ENCODE peak calls at places on chromosome 17, in six cellular contexts. P, J, Q, W, V and N are unnamed samples.

GRCh38 chr17:4543557-4544026 is 11.6 kb downstream of the MYBBP1A start:
- DNase-seq in W (no peak), P (no peak), Q (no peak), V (no peak), J (peak; percentile 43), N (no peak)

GRCh38 chr17:75764711-75765421 is at the start of gene GALK1:
- DNase-seq in Q (peak; percentile 73), J (peak; percentile 84), W (peak; percentile 60), V (peak; percentile 89), P (peak; percentile 75), N (peak; percentile 89)

GRCh38 chr17:21296097-21297025 is 11.8 kb downstream of the MAP2K3 start:
- DNase-seq in Q (no peak), P (no peak), J (peak; percentile 78), V (no peak), W (peak; percentile 44), N (peak; percentile 87)

GRCh38 chr17:72588961-72589360 is 468.1 kb downstream of the SOX9 start:
- DNase-seq in W (peak; percentile 23), Q (peak; percentile 75), V (no peak), J (no peak), P (no peak), N (no peak)

GRCh38 chr17:57943645-57944044 is 11.6 kb downstream of the CUEDC1 start:
- DNase-seq in Q (no peak), P (no peak), J (no peak), V (no peak), W (no peak), N (no peak)

GRCh38 chr17:53640808-53641207 is 181.9 kb upstream of the KIF2B start:
- DNase-seq in V (no peak), Q (no peak), P (no peak), W (no peak), J (no peak), N (no peak)

GRCh38 chr17:79797492-79798295 is 817 bp upstream of the CBX8 start:
- DNase-seq in P (no peak), J (no peak), W (no peak), Q (peak; percentile 71), V (no peak), N (no peak)

GRCh38 chr17:19647697-19648474 is 665 bp upstream of the ALDH3A2 start:
- DNase-seq in J (peak; percentile 73), Q (peak; percentile 71), P (peak; percentile 72), V (peak; percentile 90), W (peak; percentile 78), N (peak; percentile 88)

GRCh38 chr17:29107933-29108805 is 65.2 kb downstream of the PIPOX start:
- DNase-seq in V (no peak), P (no peak), W (no peak), Q (no peak), J (peak; percentile 96), N (no peak)

GRCh38 chr17:60729854-60730253 is 52.2 kb downstream of the BCAS3 start:
- DNase-seq in P (no peak), Q (peak; percentile 67), J (no peak), V (no peak), W (peak; percentile 15), N (no peak)

GRCh38 chr17:18235743-18236256 is 10.4 kb downstream of the LLGL1 start:
- DNase-seq in W (peak; percentile 65), J (no peak), Q (no peak), V (peak; percentile 73), P (no peak), N (peak; percentile 91)

GRCh38 chr17:69677130-69677529 is 262.6 kb downstream of the MAP2K6 start:
- DNase-seq in Q (no peak), J (no peak), W (peak; percentile 12), P (no peak), V (no peak), N (no peak)
- TF ChIP-seq CTCF in Q (peak; percentile 24), J (no peak), W (no peak), P (no peak), V (no peak), N (peak; percentile 27)

GRCh38 chr17:42832934-42833770 is at the start of gene PSME3:
- DNase-seq in W (peak; percentile 87), V (peak; percentile 94), P (peak; percentile 86), Q (peak; percentile 91), J (peak; percentile 95), N (peak; percentile 94)
- TF ChIP-seq CTCF in W (no peak), V (no peak), P (no peak), Q (no peak), J (no peak), N (no peak)

GRCh38 chr17:64134216-64134970 is 4.4 kb upstream of the ERN1 start:
- DNase-seq in Q (no peak), P (no peak), W (no peak), V (no peak), J (no peak), N (no peak)

GRCh38 chr17:64130559-64131001 is 636 bp upstream of the ERN1 start:
- DNase-seq in W (peak; percentile 69), Q (no peak), V (no peak), P (peak; percentile 44), J (no peak), N (peak; percentile 83)

GRCh38 chr17:64131606-64132270 is 1.8 kb upstream of the ERN1 start:
- DNase-seq in W (no peak), Q (no peak), P (no peak), J (no peak), V (no peak), N (no peak)

GRCh38 chr17:64134996-64135395 is 5.1 kb upstream of the ERN1 start:
- DNase-seq in Q (no peak), P (no peak), V (no peak), W (no peak), J (no peak), N (no peak)

GRCh38 chr17:64133546-64134215 is 3.7 kb upstream of the ERN1 start:
- DNase-seq in J (no peak), W (peak; percentile 76), V (no peak), P (no peak), Q (peak; percentile 62), N (peak; percentile 71)
- TF ChIP-seq CTCF in J (peak; percentile 68), W (peak; percentile 69), V (peak; percentile 66), P (peak; percentile 37), Q (peak; percentile 45), N (peak; percentile 77)

GRCh38 chr17:78206298-78206697 is 7.8 kb upstream of the BIRC5 start:
- DNase-seq in Q (no peak), W (no peak), P (no peak), V (no peak), J (no peak), N (no peak)
- TF ChIP-seq CTCF in Q (no peak), W (no peak), P (no peak), V (no peak), J (no peak), N (no peak)

GRCh38 chr17:43175213-43176118 is 4.5 kb downstream of the NBR1 start:
- DNase-seq in V (no peak), Q (no peak), J (no peak), W (peak; percentile 63), P (no peak), N (no peak)

GRCh38 chr17:43170140-43170765 is 761 bp upstream of the NBR1 start:
- DNase-seq in W (peak; percentile 95), P (peak; percentile 86), J (peak; percentile 85), Q (peak; percentile 96), V (peak; percentile 96), N (peak; percentile 95)

GRCh38 chr17:43171761-43172487 is 910 bp downstream of the NBR1 start:
- DNase-seq in Q (no peak), P (peak; percentile 56), W (peak; percentile 93), V (no peak), J (no peak), N (peak; percentile 73)

GRCh38 chr17:43169561-43170139 is 1.4 kb upstream of the NBR1 start:
- DNase-seq in V (no peak), J (peak; percentile 80), W (peak; percentile 47), P (peak; percentile 32), Q (peak; percentile 42), N (peak; percentile 77)

DNA sequence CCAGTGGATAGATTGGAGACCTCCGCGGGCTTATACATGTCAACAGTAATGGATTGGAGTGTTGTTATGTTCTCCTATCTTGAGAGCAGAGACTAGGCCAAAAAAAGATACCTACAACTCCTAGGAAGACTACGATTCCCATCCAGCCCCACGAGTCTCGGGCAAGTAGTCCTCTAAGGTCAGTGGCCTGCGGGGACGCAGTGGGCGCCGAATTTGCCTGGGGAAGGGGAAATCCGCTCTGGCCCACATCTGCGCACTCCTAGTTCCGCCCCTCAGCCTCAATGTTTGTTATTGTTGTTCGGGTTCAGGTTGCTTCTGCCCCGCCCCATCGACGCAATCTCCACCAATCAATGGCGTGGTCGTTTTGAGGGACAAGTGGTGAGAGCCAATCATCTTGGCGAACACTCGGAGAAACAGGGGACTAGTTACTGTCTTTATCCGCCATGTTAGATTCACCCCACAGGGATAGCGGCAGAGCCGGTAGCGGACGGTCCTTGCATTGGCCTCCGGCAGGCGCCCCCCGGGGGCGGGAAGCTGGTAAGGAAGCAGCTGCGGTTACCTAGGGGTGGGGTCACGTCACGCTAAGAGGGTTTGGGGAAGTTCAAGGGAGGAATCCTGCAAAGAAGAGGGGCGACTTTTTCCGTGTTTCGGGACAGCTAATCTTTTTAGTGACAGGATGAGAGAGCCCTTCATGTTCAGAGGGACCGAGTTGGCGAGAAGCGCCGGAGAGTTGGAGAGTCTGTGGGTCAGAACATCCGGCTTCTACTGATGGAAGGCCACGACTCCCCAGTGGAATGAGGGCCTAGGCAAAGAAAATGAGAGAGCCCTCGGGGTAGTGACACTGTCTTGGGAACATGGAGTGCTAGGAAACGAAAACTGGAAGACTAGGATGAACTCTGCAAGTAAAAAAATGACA is at the start of gene NBR1:
- DNase-seq in Q (peak; percentile 98), J (peak; percentile 97), V (peak; percentile 98), W (peak; percentile 98), P (peak; percentile 95), N (peak; percentile 97)
- TF ChIP-seq CTCF in Q (peak; percentile 44), J (peak; percentile 15), V (no peak), W (no peak), P (no peak), N (no peak)

GRCh38 chr17:2837147-2837561 is 40.9 kb downstream of the RAP1GAP2 start:
- DNase-seq in Q (no peak), J (no peak), V (no peak), W (no peak), P (no peak), N (no peak)
- TF ChIP-seq CTCF in Q (no peak), J (no peak), V (no peak), W (no peak), P (no peak), N (no peak)